ENCODE peak calls at places on chromosomes 6 and 20, in ten cellular contexts. Q is lung, V is adipocyte, N is ascending aorta, J is thoracic aorta, S is SK-N-SH, K is heart right ventricle, R is tibial artery, I is fibroblast of lung, B is adrenal gland. Z is an unnamed sample. For H3K36me3 and H3K4me1, the result is how much of the 10 kb centered on the place peaks cover.

GRCh38 chr6:76707630-76708029 is 635.2 kb upstream of the IMPG1 start:
- DNase-seq in Q (no peak), V (no peak), N (no peak), J (no peak), S (no peak), K (no peak), R (no peak), I (no peak), B (no peak), Z (no peak)

GRCh38 chr20:53427951-53428350 is 165.7 kb downstream of the ZNF217 start:
- DNase-seq in Q (no peak), V (no peak), N (no peak), J (no peak), S (no peak), K (no peak), R (no peak), I (peak), B (peak), Z (no peak)

GRCh38 chr6:165704001-165704748 is 41.1 kb upstream of the PDE10A start:
- DNase-seq in Q (no peak), V (no peak), N (no peak), J (no peak), S (no peak), K (no peak), R (no peak), I (peak), B (no peak), Z (no peak)

GRCh38 chr6:7389162-7389450 is 436 bp downstream of the CAGE1 start:
- DNase-seq in Q (peak), V (peak), N (no peak), J (peak), S (no peak), K (no peak), R (peak), I (peak), B (peak), Z (no peak)

GRCh38 chr6:137237413-137238170 is 18.4 kb upstream of the IFNGR1 start:
- DNase-seq in Q (no peak), V (peak), N (no peak), J (no peak), S (no peak), K (no peak), R (no peak), I (peak), B (no peak), Z (no peak)

GRCh38 chr20:57553376-57554018 is 7.4 kb upstream of the PCK1 start:
- DNase-seq in Q (no peak), V (no peak), N (no peak), J (no peak), S (no peak), K (no peak), R (no peak), I (no peak), B (no peak), Z (no peak)

GRCh38 chr6:108027594-108027993 is 46.9 kb downstream of the OSTM1 start:
- DNase-seq in Q (no peak), V (no peak), N (no peak), J (no peak), S (no peak), K (no peak), R (no peak), I (peak), B (no peak), Z (no peak)

GRCh38 chr6:170291271-170292110 is 613 bp upstream of the DLL1 start:
- DNase-seq in Q (no peak), V (peak), N (peak), J (no peak), S (peak), K (peak), R (peak), I (no peak), B (peak), Z (no peak)

GRCh38 chr20:47097691-47098622 is 203.3 kb downstream of the EYA2 start:
- DNase-seq in Q (no peak), V (no peak), N (no peak), J (no peak), S (no peak), K (no peak), R (no peak), I (no peak), B (no peak), Z (no peak)

GRCh38 chr6:44250067-44250717 is 3.3 kb downstream of the HSP90AB1 start:
- DNase-seq in Q (no peak), V (no peak), N (no peak), J (no peak), S (no peak), K (no peak), R (no peak), I (peak), B (no peak), Z (no peak)
- H3K36me3 ChIP-seq in Q (under half), V (half or more), N (half or more), J (half or more), S (half or more), K (half or more), R (half or more), I (under half), B (under half), Z (half or more)

GRCh38 chr6:53658992-53659391 is 6.6 kb downstream of the KLHL31 start:
- DNase-seq in Q (no peak), V (no peak), N (no peak), J (no peak), S (no peak), K (no peak), R (no peak), I (no peak), B (no peak), Z (no peak)
- H3K4me1 ChIP-seq in Q (under half), V (under half), N (under half), J (under half), S (under half), K (under half), R (under half), I (under half), B (under half), Z (under half)

GRCh38 chr20:37297066-37297736 is 7.7 kb downstream of the MANBAL start:
- DNase-seq in Q (no peak), V (peak), N (peak), J (no peak), S (no peak), K (no peak), R (no peak), I (peak), B (peak), Z (no peak)

GRCh38 chr20:37295001-37295400 is 5.5 kb downstream of the MANBAL start:
- DNase-seq in Q (no peak), V (peak), N (peak), J (no peak), S (no peak), K (no peak), R (no peak), I (peak), B (peak), Z (no peak)

GRCh38 chr20:37296371-37296770 is 6.9 kb downstream of the MANBAL start:
- DNase-seq in Q (no peak), V (no peak), N (no peak), J (no peak), S (no peak), K (no peak), R (no peak), I (no peak), B (no peak), Z (no peak)

GRCh38 chr20:37294262-37294981 is 5.0 kb downstream of the MANBAL start:
- DNase-seq in Q (no peak), V (peak), N (no peak), J (no peak), S (no peak), K (no peak), R (no peak), I (peak), B (no peak), Z (no peak)

DNA sequence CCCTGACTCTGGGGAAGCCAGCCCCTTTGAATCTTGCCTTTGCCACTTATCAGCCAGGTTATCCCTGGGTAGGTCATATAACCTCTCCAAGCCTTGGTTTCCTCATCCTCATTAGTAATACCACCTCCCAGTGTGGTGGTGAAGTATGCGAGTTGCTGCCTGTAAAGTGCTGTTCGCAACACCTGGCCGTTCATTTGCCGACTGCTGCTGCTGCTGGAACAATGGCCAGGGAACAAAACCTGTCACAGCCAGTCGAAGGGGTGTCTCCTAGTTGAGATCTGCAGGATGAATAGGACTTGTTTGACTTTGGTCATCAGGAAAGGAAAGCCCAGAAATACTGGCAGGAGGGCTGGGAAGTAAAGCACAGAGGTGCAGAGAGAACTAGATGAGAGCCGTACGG is 6.1 kb downstream of the MANBAL start:
- DNase-seq in Q (no peak), V (no peak), N (no peak), J (no peak), S (no peak), K (no peak), R (no peak), I (peak), B (no peak), Z (no peak)
- H3K36me3 ChIP-seq in Q (under half), V (under half), N (under half), J (under half), S (under half), K (under half), R (under half), I (under half), B (under half), Z (under half)

DNA sequence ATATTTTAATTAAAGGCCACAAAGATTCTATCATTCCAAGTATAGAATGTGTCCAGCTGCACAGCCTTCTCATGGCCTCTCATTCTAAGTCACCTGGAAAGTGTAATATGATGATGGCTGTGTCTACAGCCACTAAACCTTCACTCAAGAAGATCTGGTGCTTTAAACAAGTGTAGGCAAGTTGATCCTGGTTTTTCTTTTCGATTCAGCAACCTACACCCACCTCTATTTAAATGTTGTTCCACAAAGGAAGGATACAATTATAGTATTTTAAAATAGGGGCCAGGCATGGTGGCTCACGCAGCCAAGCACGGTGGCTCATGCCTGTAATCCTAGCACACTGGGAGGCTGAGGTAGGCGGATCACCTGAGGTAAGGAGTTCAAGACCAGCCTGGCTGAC is 25.5 kb upstream of the DST start:
- DNase-seq in Q (no peak), V (no peak), N (no peak), J (no peak), S (no peak), K (no peak), R (no peak), I (no peak), B (no peak), Z (no peak)
- H3K4me1 ChIP-seq in Q (under half), V (under half), N (under half), J (under half), S (under half), K (half or more), R (under half), I (under half), B (under half), Z (under half)

GRCh38 chr20:4303136-4303535 is 287.8 kb upstream of the RNF24 start:
- DNase-seq in Q (no peak), V (no peak), N (no peak), J (no peak), S (no peak), K (no peak), R (no peak), I (no peak), B (no peak), Z (no peak)
- H3K36me3 ChIP-seq in Q (under half), V (under half), N (under half), J (under half), S (under half), K (under half), R (under half), I (under half), B (under half), Z (under half)

DNA sequence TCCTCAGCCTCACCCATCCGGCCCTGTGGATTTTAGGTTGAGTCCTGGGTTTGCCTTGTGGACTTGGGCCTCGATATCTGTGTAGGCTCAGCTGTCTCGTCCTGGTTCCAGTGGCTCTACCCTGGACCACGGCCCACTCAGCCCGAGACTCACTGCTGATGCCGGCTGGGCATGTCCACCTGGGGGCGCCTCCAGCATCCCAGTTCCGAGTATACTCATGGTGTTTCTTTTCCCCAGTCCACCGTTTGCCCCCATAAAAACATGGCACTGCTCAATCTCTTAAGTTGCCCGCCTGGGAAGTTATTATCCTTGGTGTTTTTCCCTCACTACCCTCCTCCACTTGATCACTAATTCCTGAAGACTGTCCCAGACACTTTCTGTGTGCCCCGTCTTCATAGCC is 99.1 kb downstream of the ARID1B start:
- DNase-seq in Q (no peak), V (no peak), N (no peak), J (no peak), S (peak), K (peak), R (no peak), I (no peak), B (no peak), Z (no peak)
- H3K4me1 ChIP-seq in Q (under half), V (under half), N (under half), J (under half), S (under half), K (under half), R (under half), I (under half), B (under half), Z (under half)

GRCh38 chr20:44497761-44498160 is 22.1 kb downstream of the TTPAL start:
- DNase-seq in Q (no peak), V (no peak), N (no peak), J (no peak), S (no peak), K (no peak), R (no peak), I (no peak), B (no peak), Z (no peak)

GRCh38 chr20:44501448-44501847 is 20.4 kb downstream of the SERINC3 start:
- DNase-seq in Q (no peak), V (peak), N (no peak), J (no peak), S (no peak), K (no peak), R (no peak), I (peak), B (peak), Z (no peak)

GRCh38 chr20:44502968-44503367 is 18.9 kb downstream of the SERINC3 start:
- DNase-seq in Q (no peak), V (no peak), N (no peak), J (no peak), S (no peak), K (no peak), R (no peak), I (no peak), B (no peak), Z (no peak)

GRCh38 chr20:44496976-44497375 is 21.3 kb downstream of the TTPAL start:
- DNase-seq in Q (no peak), V (peak), N (no peak), J (no peak), S (no peak), K (no peak), R (no peak), I (peak), B (peak), Z (no peak)

DNA sequence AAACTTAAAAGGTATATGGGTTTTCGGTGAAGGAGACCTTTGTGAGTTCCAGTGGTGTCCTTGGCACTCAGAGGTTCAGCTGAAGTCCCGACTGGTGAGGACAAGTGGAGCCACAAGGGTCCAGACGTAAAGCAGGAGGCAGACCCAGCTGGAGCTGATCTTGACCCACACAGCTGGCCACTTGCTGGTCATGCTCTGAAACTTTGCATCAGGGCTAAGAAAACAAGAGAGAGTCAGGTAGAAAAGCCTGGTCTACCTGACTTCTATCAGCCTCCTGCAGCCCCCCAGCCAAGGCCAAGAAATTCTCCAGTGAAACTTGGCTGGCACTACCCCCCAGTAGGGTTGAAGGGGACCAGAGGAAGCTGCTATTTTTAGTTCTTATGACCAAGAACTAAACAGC is 21.6 kb downstream of the SERINC3 start:
- DNase-seq in Q (no peak), V (no peak), N (no peak), J (no peak), S (no peak), K (no peak), R (no peak), I (no peak), B (no peak), Z (no peak)
- H3K36me3 ChIP-seq in Q (under half), V (half or more), N (half or more), J (half or more), S (half or more), K (half or more), R (half or more), I (under half), B (under half), Z (half or more)

DNA sequence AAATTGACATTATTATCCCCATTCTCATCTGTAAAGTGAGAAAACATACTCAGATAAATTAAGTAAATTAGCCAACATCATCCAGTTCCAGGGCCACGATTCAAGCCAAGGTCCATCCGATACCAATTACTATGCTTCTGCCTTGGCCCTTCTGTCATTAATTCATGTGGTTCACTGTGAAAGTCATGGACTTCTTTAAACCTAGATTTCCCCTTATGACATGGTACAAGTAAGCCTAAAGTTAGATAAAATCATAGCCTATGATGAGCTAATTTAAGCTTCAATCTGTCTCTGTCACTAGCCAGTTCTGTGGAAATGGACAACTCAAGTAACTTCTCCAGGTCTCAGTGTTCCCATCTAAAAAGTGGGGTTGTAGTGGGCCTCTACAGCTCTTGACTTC is 225.5 kb upstream of the MARCKS start:
- DNase-seq in Q (no peak), V (no peak), N (no peak), J (no peak), S (no peak), K (no peak), R (no peak), I (peak), B (no peak), Z (no peak)
- H3K4me1 ChIP-seq in Q (under half), V (half or more), N (under half), J (under half), S (under half), K (under half), R (under half), I (under half), B (under half), Z (under half)

DNA sequence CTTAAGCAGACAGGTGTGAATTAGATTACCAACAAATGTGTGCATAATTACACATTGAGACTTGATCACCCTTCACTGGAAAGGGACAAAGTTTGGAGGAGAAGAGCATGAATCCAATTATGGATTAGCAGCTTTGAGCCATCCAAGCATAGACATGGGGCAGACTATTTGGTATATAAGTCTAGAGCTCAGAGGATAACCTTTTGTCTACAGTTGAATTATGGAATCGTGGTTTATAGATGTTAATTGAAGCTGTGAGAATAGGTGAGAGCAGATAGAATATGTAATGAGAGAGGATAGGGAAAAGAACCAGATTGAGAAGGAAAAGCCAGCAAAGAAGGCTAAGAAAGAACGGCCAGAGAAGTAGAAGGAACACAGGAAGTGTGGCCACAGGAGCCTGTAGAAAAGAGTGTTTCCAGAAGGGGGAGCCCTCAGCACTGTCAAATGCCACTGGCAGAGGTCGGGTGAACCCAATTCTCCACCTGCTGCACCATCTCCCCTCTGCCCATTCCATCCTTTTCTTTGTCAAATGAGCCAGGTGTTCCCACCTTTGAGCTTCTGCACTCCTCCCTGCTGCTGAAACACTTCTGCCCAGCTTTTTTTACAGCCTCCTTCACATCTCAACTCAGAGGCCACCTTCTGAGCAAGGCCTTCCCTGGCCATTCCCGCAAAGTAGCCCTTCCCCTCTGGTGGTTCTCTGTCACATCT is 7.3 kb downstream of the DNTTIP1 start:
- DNase-seq in Q (peak), V (peak), N (peak), J (no peak), S (peak), K (no peak), R (peak), I (no peak), B (peak), Z (peak)
- H3K36me3 ChIP-seq in Q (under half), V (half or more), N (half or more), J (under half), S (under half), K (under half), R (half or more), I (under half), B (under half), Z (under half)

Z was measured in CD8-positive, alpha-beta memory T cell.